ENCODE peak calls at places on chromosomes 7 and 10, in ten cellular contexts. U, G, E, L, C, A, S, F, Y and X are unnamed samples.

GRCh38 chr10:124074471-124075109 is 18.8 kb downstream of the CHST15 start:
- DNase-seq in U (peak), G (peak), E (no peak), L (no peak), C (no peak), A (no peak), S (no peak), F (no peak), Y (no peak), X (no peak)

GRCh38 chr10:47179291-47179647 is 120.7 kb upstream of the GDF10 start:
- DNase-seq in U (no peak), G (no peak), E (no peak), L (no peak), C (no peak), A (no peak), S (no peak), F (no peak), Y (no peak), X (no peak)

GRCh38 chr10:17430647-17431355 is 23.6 kb downstream of the ST8SIA6 start:
- DNase-seq in U (peak), G (peak), E (peak), L (peak), C (peak), A (peak), S (no peak), F (peak), Y (no peak), X (peak)

GRCh38 chr10:92640110-92640509 is 47.2 kb downstream of the KIF11 start:
- DNase-seq in U (no peak), G (no peak), E (no peak), L (peak), C (peak), A (peak), S (no peak), F (no peak), Y (no peak), X (no peak)

GRCh38 chr7:151888716-151889115 is 11.8 kb upstream of the PRKAG2 start:
- DNase-seq in U (no peak), G (no peak), E (no peak), L (no peak), C (no peak), A (no peak), S (no peak), F (no peak), Y (no peak), X (peak)

GRCh38 chr7:44313621-44314031 is 11.8 kb downstream of the CAMK2B start:
- DNase-seq in U (no peak), G (peak), E (no peak), L (no peak), C (no peak), A (no peak), S (no peak), F (no peak), Y (no peak), X (no peak)

GRCh38 chr10:28072573-28072972 is 73.7 kb upstream of the ODAD2 start:
- DNase-seq in U (no peak), G (no peak), E (no peak), L (peak), C (peak), A (peak), S (no peak), F (no peak), Y (no peak), X (no peak)

GRCh38 chr10:104736006-104736405 is 94.9 kb downstream of the SORCS3 start:
- DNase-seq in U (no peak), G (peak), E (no peak), L (no peak), C (no peak), A (no peak), S (no peak), F (peak), Y (no peak), X (no peak)

GRCh38 chr7:149869291-149869650 is 4.5 kb upstream of the ATP6V0E2 start:
- DNase-seq in U (no peak), G (no peak), E (no peak), L (no peak), C (no peak), A (no peak), S (no peak), F (no peak), Y (no peak), X (no peak)

GRCh38 chr7:96837583-96837982 is 127.9 kb upstream of the SEM1 start:
- DNase-seq in U (no peak), G (no peak), E (no peak), L (no peak), C (no peak), A (no peak), S (no peak), F (no peak), Y (no peak), X (no peak)

GRCh38 chr10:10403762-10404161 is 613.9 kb upstream of the CELF2 start:
- DNase-seq in U (no peak), G (no peak), E (no peak), L (no peak), C (peak), A (no peak), S (no peak), F (no peak), Y (no peak), X (no peak)

GRCh38 chr10:3294919-3295318 is 122.3 kb upstream of the PITRM1 start:
- DNase-seq in U (no peak), G (no peak), E (no peak), L (no peak), C (no peak), A (no peak), S (no peak), F (no peak), Y (no peak), X (no peak)

GRCh38 chr7:100546129-100546867 is 7.3 kb downstream of the AGFG2 start:
- DNase-seq in U (no peak), G (no peak), E (no peak), L (no peak), C (no peak), A (no peak), S (no peak), F (no peak), Y (no peak), X (no peak)

GRCh38 chr7:90390926-90391325 is 12.3 kb upstream of the CLDN12 start:
- DNase-seq in U (no peak), G (no peak), E (no peak), L (no peak), C (no peak), A (no peak), S (no peak), F (no peak), Y (no peak), X (no peak)

GRCh38 chr10:27020243-27020642 is 80.1 kb downstream of the ANKRD26 start:
- DNase-seq in U (no peak), G (no peak), E (no peak), L (peak), C (no peak), A (no peak), S (no peak), F (no peak), Y (no peak), X (no peak)

GRCh38 chr10:124677871-124678565 is 66.2 kb downstream of the FAM53B start:
- DNase-seq in U (peak), G (peak), E (no peak), L (peak), C (peak), A (no peak), S (no peak), F (peak), Y (no peak), X (no peak)

GRCh38 chr10:86167101-86167761 is 199.4 kb downstream of the GRID1 start:
- DNase-seq in U (no peak), G (no peak), E (peak), L (no peak), C (no peak), A (no peak), S (no peak), F (no peak), Y (no peak), X (peak)

GRCh38 chr10:117686606-117687005 is 144.1 kb downstream of the EMX2 start:
- DNase-seq in U (no peak), G (no peak), E (no peak), L (no peak), C (no peak), A (no peak), S (no peak), F (no peak), Y (no peak), X (no peak)

GRCh38 chr10:4136121-4136520 is 351.1 kb upstream of the KLF6 start:
- DNase-seq in U (no peak), G (no peak), E (no peak), L (no peak), C (no peak), A (no peak), S (no peak), F (no peak), Y (no peak), X (no peak)

GRCh38 chr7:93307131-93307660 is 75.0 kb downstream of the VPS50 start:
- DNase-seq in U (no peak), G (no peak), E (no peak), L (peak), C (peak), A (peak), S (no peak), F (no peak), Y (no peak), X (no peak)

GRCh38 chr7:23422384-23422783 is 47.9 kb downstream of the IGF2BP3 start:
- DNase-seq in U (no peak), G (no peak), E (no peak), L (no peak), C (no peak), A (no peak), S (no peak), F (no peak), Y (no peak), X (no peak)